ENCODE peak calls at places on chromosomes 5 and 9, in six cellular contexts. One of them, this sample, is unnamed.

GRCh38 chr5:119515192-119515591 is 62.9 kb downstream of the HSD17B4 start:
- DNase-seq in uterus: no peak
- DNase-seq in IMR-90: peak; percentile 45
- DNase-seq in HCT116: no peak
- DNase-seq in suprapubic skin: no peak
- DNase-seq in thyroid gland: no peak
- DNase-seq in this sample: no peak

GRCh38 chr5:28710360-28710759 is 1672.0 kb upstream of the CDH9 start:
- DNase-seq in uterus: no peak
- DNase-seq in IMR-90: no peak
- DNase-seq in HCT116: no peak
- DNase-seq in suprapubic skin: no peak
- DNase-seq in thyroid gland: no peak
- DNase-seq in this sample: no peak

GRCh38 chr9:19232117-19232829 is 1.8 kb downstream of the DENND4C start:
- DNase-seq in uterus: no peak
- DNase-seq in IMR-90: peak; percentile 2
- DNase-seq in HCT116: no peak
- DNase-seq in suprapubic skin: no peak
- DNase-seq in thyroid gland: no peak
- DNase-seq in this sample: no peak

GRCh38 chr5:139850423-139851016 is 54.9 kb downstream of the PSD2 start:
- DNase-seq in uterus: no peak
- DNase-seq in IMR-90: no peak
- DNase-seq in HCT116: no peak
- DNase-seq in suprapubic skin: no peak
- DNase-seq in thyroid gland: no peak
- DNase-seq in this sample: no peak

GRCh38 chr9:94672811-94673487 is 33.6 kb upstream of the FBP1 start:
- DNase-seq in uterus: no peak
- DNase-seq in IMR-90: peak; percentile 67
- DNase-seq in HCT116: no peak
- DNase-seq in suprapubic skin: no peak
- DNase-seq in thyroid gland: no peak
- DNase-seq in this sample: no peak

GRCh38 chr9:101235105-101235866 is 149.5 kb downstream of the BAAT start:
- DNase-seq in uterus: no peak
- DNase-seq in IMR-90: no peak
- DNase-seq in HCT116: peak; percentile 13
- DNase-seq in suprapubic skin: no peak
- DNase-seq in thyroid gland: no peak
- DNase-seq in this sample: no peak

GRCh38 chr9:6106576-6107339 is 91.3 kb upstream of the RANBP6 start:
- DNase-seq in uterus: no peak
- DNase-seq in IMR-90: peak; percentile 12
- DNase-seq in HCT116: peak; percentile 34
- DNase-seq in suprapubic skin: no peak
- DNase-seq in thyroid gland: peak; percentile 19
- DNase-seq in this sample: no peak

GRCh38 chr9:84230355-84231136 is 110.0 kb downstream of the SLC28A3 start:
- DNase-seq in uterus: no peak
- DNase-seq in IMR-90: peak; percentile 10
- DNase-seq in HCT116: no peak
- DNase-seq in suprapubic skin: no peak
- DNase-seq in thyroid gland: peak; percentile 14
- DNase-seq in this sample: no peak

GRCh38 chr9:105858284-105858683 is 163.9 kb downstream of the TMEM38B start:
- DNase-seq in uterus: no peak
- DNase-seq in IMR-90: no peak
- DNase-seq in HCT116: no peak
- DNase-seq in suprapubic skin: no peak
- DNase-seq in thyroid gland: no peak
- DNase-seq in this sample: no peak

GRCh38 chr5:56091664-56092063 is 96.9 kb upstream of the IL6ST start:
- DNase-seq in uterus: no peak
- DNase-seq in IMR-90: no peak
- DNase-seq in HCT116: no peak
- DNase-seq in suprapubic skin: no peak
- DNase-seq in thyroid gland: no peak
- DNase-seq in this sample: no peak

GRCh38 chr5:149422429-149423286 is 43.6 kb upstream of the IL17B start:
- DNase-seq in uterus: peak; percentile 92
- DNase-seq in IMR-90: peak; percentile 95
- DNase-seq in HCT116: no peak
- DNase-seq in suprapubic skin: no peak
- DNase-seq in thyroid gland: no peak
- DNase-seq in this sample: peak; percentile 47
- TF ChIP-seq POLR2A in uterus: no peak
- TF ChIP-seq POLR2A in IMR-90: peak; percentile 76
- TF ChIP-seq POLR2A in HCT116: no peak
- TF ChIP-seq POLR2A in suprapubic skin: no peak
- TF ChIP-seq POLR2A in thyroid gland: no peak
- TF ChIP-seq POLR2A in this sample: peak; percentile 9

GRCh38 chr5:113119271-113119924 is 142.8 kb downstream of the DCP2 start:
- DNase-seq in uterus: peak; percentile 50
- DNase-seq in IMR-90: peak; percentile 12
- DNase-seq in HCT116: no peak
- DNase-seq in suprapubic skin: no peak
- DNase-seq in thyroid gland: no peak
- DNase-seq in this sample: peak; percentile 33
- H3K36me3 ChIP-seq in uterus: no peaks in the 10 kb centered on the region
- H3K36me3 ChIP-seq in IMR-90: peaks cover 16% of the 10 kb centered on the region
- H3K36me3 ChIP-seq in HCT116: no peaks in the 10 kb centered on the region
- H3K36me3 ChIP-seq in suprapubic skin: peaks cover 7% of the 10 kb centered on the region
- H3K36me3 ChIP-seq in thyroid gland: no peaks in the 10 kb centered on the region
- H3K36me3 ChIP-seq in this sample: no peaks in the 10 kb centered on the region

GRCh38 chr9:131459056-131459455 is 43.7 kb upstream of the POMT1 start:
- DNase-seq in uterus: peak; percentile 10
- DNase-seq in IMR-90: no peak
- DNase-seq in HCT116: no peak
- DNase-seq in suprapubic skin: no peak
- DNase-seq in thyroid gland: no peak
- DNase-seq in this sample: no peak
- TF ChIP-seq POLR2A in uterus: no peak
- TF ChIP-seq POLR2A in IMR-90: no peak
- TF ChIP-seq POLR2A in HCT116: no peak
- TF ChIP-seq POLR2A in suprapubic skin: no peak
- TF ChIP-seq POLR2A in thyroid gland: no peak
- TF ChIP-seq POLR2A in this sample: no peak

GRCh38 chr9:128101690-128102089 is 25.8 kb downstream of the PTGES2 start:
- DNase-seq in uterus: no peak
- DNase-seq in IMR-90: no peak
- DNase-seq in HCT116: no peak
- DNase-seq in suprapubic skin: no peak
- DNase-seq in thyroid gland: peak; percentile 36
- DNase-seq in this sample: no peak
- H3K36me3 ChIP-seq in uterus: no peaks in the 10 kb centered on the region
- H3K36me3 ChIP-seq in IMR-90: peaks cover 51% of the 10 kb centered on the region
- H3K36me3 ChIP-seq in HCT116: peaks cover 11% of the 10 kb centered on the region
- H3K36me3 ChIP-seq in suprapubic skin: peaks cover 49% of the 10 kb centered on the region
- H3K36me3 ChIP-seq in thyroid gland: peaks cover 24% of the 10 kb centered on the region
- H3K36me3 ChIP-seq in this sample: no peaks in the 10 kb centered on the region

GRCh38 chr5:142012792-142013388 is at the start of gene GNPDA1:
- DNase-seq in uterus: peak; percentile 80
- DNase-seq in IMR-90: peak; percentile 72
- DNase-seq in HCT116: peak; percentile 49
- DNase-seq in suprapubic skin: peak; percentile 87
- DNase-seq in thyroid gland: peak; percentile 87
- DNase-seq in this sample: peak; percentile 87
- TF ChIP-seq POLR2A in uterus: peak; percentile 86
- TF ChIP-seq POLR2A in IMR-90: peak; percentile 56
- TF ChIP-seq POLR2A in HCT116: peak; percentile 75
- TF ChIP-seq POLR2A in suprapubic skin: no peak
- TF ChIP-seq POLR2A in thyroid gland: peak; percentile 94
- TF ChIP-seq POLR2A in this sample: peak; percentile 49

GRCh38 chr9:376115-376514 is 161.4 kb downstream of the DOCK8 start:
- DNase-seq in uterus: no peak
- DNase-seq in IMR-90: no peak
- DNase-seq in HCT116: no peak
- DNase-seq in suprapubic skin: no peak
- DNase-seq in thyroid gland: no peak
- DNase-seq in this sample: no peak
- H3K36me3 ChIP-seq in uterus: no peaks in the 10 kb centered on the region
- H3K36me3 ChIP-seq in IMR-90: no peaks in the 10 kb centered on the region
- H3K36me3 ChIP-seq in HCT116: no peaks in the 10 kb centered on the region
- H3K36me3 ChIP-seq in suprapubic skin: peaks cover 13% of the 10 kb centered on the region
- H3K36me3 ChIP-seq in thyroid gland: no peaks in the 10 kb centered on the region
- H3K36me3 ChIP-seq in this sample: no peaks in the 10 kb centered on the region

DNA sequence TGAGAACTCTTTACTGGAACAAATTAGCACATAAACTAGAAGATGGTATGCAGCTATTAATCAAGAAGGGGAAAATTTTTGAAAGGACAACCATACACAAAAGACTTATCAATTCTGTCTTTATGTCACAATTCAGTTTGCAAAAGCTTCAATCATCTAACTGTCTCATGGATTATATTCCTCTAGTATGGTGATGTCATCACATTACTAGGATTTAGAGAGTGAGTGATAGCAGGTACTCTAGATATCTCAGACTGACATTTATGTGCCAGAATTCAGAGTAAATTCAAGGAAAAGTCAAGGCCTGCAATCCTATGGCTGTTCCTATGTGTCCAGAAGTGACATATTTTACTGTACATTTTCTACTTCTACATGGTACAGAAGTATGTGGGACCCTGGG is 318.9 kb upstream of the GRAMD2B start:
- DNase-seq in uterus: no peak
- DNase-seq in IMR-90: no peak
- DNase-seq in HCT116: no peak
- DNase-seq in suprapubic skin: no peak
- DNase-seq in thyroid gland: no peak
- DNase-seq in this sample: no peak
- TF ChIP-seq POLR2A in uterus: no peak
- TF ChIP-seq POLR2A in IMR-90: no peak
- TF ChIP-seq POLR2A in HCT116: no peak
- TF ChIP-seq POLR2A in suprapubic skin: no peak
- TF ChIP-seq POLR2A in thyroid gland: no peak
- TF ChIP-seq POLR2A in this sample: no peak

DNA sequence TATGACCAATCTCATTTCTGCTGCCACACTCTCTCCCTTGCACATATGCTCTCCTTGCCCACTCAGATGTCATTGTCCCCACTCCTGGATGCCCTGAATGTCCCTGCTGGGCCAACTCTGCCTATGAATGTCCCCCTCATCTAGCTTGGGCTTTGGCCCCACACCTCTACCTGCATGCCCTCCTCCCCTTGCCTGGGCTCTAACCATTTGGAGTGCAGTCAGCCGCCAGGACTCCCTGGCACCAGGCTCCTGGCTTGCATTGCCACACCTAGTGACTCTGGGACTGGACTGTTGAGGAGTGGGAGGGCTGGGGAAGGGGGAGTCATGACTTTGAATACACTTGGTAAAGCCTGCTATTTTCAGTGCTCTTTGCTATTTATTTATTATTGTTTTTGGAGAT is 41.6 kb upstream of the POMT1 start:
- DNase-seq in uterus: no peak
- DNase-seq in IMR-90: no peak
- DNase-seq in HCT116: no peak
- DNase-seq in suprapubic skin: no peak
- DNase-seq in thyroid gland: no peak
- DNase-seq in this sample: no peak
- H3K36me3 ChIP-seq in uterus: no peaks in the 10 kb centered on the region
- H3K36me3 ChIP-seq in IMR-90: peaks cover 75% of the 10 kb centered on the region
- H3K36me3 ChIP-seq in HCT116: peaks cover 71% of the 10 kb centered on the region
- H3K36me3 ChIP-seq in suprapubic skin: peaks cover 98% of the 10 kb centered on the region
- H3K36me3 ChIP-seq in thyroid gland: peaks cover 73% of the 10 kb centered on the region
- H3K36me3 ChIP-seq in this sample: no peaks in the 10 kb centered on the region

GRCh38 chr5:74575741-74576538 is 64.6 kb downstream of the ENC1 start:
- DNase-seq in uterus: no peak
- DNase-seq in IMR-90: peak; percentile 85
- DNase-seq in HCT116: no peak
- DNase-seq in suprapubic skin: no peak
- DNase-seq in thyroid gland: no peak
- DNase-seq in this sample: no peak
- TF ChIP-seq POLR2A in uterus: no peak
- TF ChIP-seq POLR2A in IMR-90: no peak
- TF ChIP-seq POLR2A in HCT116: no peak
- TF ChIP-seq POLR2A in suprapubic skin: no peak
- TF ChIP-seq POLR2A in thyroid gland: no peak
- TF ChIP-seq POLR2A in this sample: no peak

This sample was measured in transverse colon.